ENCODE peak calls at places on chromosomes 7 and 10, in seven cellular contexts. D, M, C, N, R, Q and T are unnamed samples. For H3K4me1, the result is how much of the 10 kb centered on the place peaks cover.

GRCh38 chr10:133456041-133456951 is 2.6 kb downstream of the SCART1 start:
- DNase-seq in M (no peak), R (no peak), C (no peak), D (no peak), Q (no peak), N (no peak), T (no peak)

GRCh38 chr7:107070710-107071109 is 26.2 kb downstream of the PRKAR2B start:
- DNase-seq in Q (no peak), N (no peak), C (no peak), D (no peak), R (no peak), M (no peak), T (no peak)

GRCh38 chr10:100621360-100622205 is 85.8 kb downstream of the HIF1AN start:
- DNase-seq in R (peak), N (peak), D (peak), M (no peak), Q (no peak), C (no peak), T (no peak)

GRCh38 chr10:101050206-101051069 is 11.4 kb upstream of the KAZALD1 start:
- DNase-seq in R (peak), D (peak), C (peak), N (no peak), Q (peak), M (peak), T (no peak)

GRCh38 chr10:43065761-43066160 is 11.1 kb upstream of the RET start:
- DNase-seq in C (no peak), R (no peak), N (no peak), M (no peak), Q (no peak), D (no peak), T (no peak)

GRCh38 chr7:114182837-114183236 is 231.8 kb upstream of the FOXP2 start:
- DNase-seq in D (no peak), M (no peak), Q (peak), R (peak), C (no peak), N (no peak), T (no peak)

GRCh38 chr10:12484945-12485805 is 135.8 kb downstream of the CAMK1D start:
- DNase-seq in C (no peak), N (no peak), D (peak), M (no peak), Q (no peak), R (no peak), T (no peak)

GRCh38 chr10:86357041-86357440 is 9.6 kb downstream of the GRID1 start:
- DNase-seq in Q (no peak), C (peak), D (no peak), M (no peak), N (no peak), R (no peak), T (no peak)

GRCh38 chr10:127877116-127877515 is 15.6 kb downstream of the CLRN3 start:
- DNase-seq in D (no peak), M (no peak), Q (no peak), N (no peak), R (no peak), C (no peak), T (no peak)

GRCh38 chr7:47378728-47379395 is 203.0 kb downstream of the TNS3 start:
- DNase-seq in N (no peak), M (no peak), R (no peak), Q (no peak), D (no peak), C (peak), T (no peak)

GRCh38 chr7:130272456-130273080 is 5.9 kb downstream of the CPA2 start:
- DNase-seq in M (no peak), Q (no peak), N (no peak), R (no peak), D (peak), C (no peak), T (no peak)

GRCh38 chr7:347644-348479 is 57.9 kb downstream of the FOXL3 start:
- DNase-seq in Q (no peak), N (no peak), R (no peak), D (no peak), M (no peak), C (no peak), T (no peak)

GRCh38 chr10:86033581-86033980 is 333.0 kb downstream of the GRID1 start:
- DNase-seq in M (no peak), C (no peak), Q (no peak), R (no peak), D (no peak), N (no peak), T (no peak)

GRCh38 chr7:2104716-2105115 is 128.0 kb downstream of the MAD1L1 start:
- DNase-seq in M (no peak), C (no peak), N (no peak), Q (no peak), D (no peak), R (no peak), T (no peak)

GRCh38 chr10:119859422-119860258 is 13.0 kb downstream of the MCMBP start:
- DNase-seq in M (no peak), C (no peak), Q (peak), D (no peak), N (peak), R (peak), T (no peak)

GRCh38 chr7:39428221-39428620 is 138.0 kb upstream of the YAE1 start:
- DNase-seq in D (no peak), C (no peak), Q (no peak), N (peak), M (no peak), R (peak), T (no peak)

GRCh38 chr7:45203947-45204445 is 46.4 kb downstream of the RAMP3 start:
- DNase-seq in Q (peak), N (peak), R (peak), M (no peak), C (no peak), D (no peak), T (no peak)

GRCh38 chr10:73998623-73999622 is 1.0 kb downstream of the VCL start:
- DNase-seq in R (peak), D (peak), C (peak), M (peak), Q (peak), N (peak), T (no peak)

GRCh38 chr7:3455826-3456444 is 154.9 kb downstream of the SDK1 start:
- DNase-seq in R (peak), N (peak), D (no peak), C (no peak), Q (no peak), M (no peak), T (no peak)

GRCh38 chr7:90692947-90693346 is 96.8 kb downstream of the CDK14 start:
- DNase-seq in D (no peak), R (peak), Q (no peak), M (no peak), N (peak), C (no peak), T (no peak)

GRCh38 chr7:140022582-140023211 is 40.1 kb downstream of the PARP12 start:
- DNase-seq in R (no peak), M (no peak), N (peak), C (no peak), D (no peak), Q (no peak), T (no peak)

DNA sequence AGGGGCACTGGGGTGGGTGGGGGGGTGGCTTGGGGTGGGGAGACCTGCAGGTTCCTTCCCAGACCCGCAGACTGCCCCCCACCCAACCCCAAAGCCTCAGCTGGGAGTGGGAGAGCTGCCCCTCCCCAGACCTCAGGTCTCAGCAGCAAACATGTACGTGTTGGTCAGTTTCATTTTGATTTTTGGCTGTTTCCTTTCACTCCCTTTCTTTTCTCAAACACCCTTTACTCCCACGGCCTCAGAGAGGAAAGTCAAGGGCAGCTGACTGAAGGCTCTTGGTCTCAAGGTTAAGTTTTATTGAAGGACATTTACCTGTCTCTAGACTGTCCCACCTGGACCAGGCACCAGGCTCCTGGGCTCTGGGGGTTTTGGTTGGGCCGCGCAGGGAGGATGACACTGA is 34.1 kb upstream of the HSPB1 start:
- DNase-seq in R (no peak), Q (no peak), C (no peak), N (no peak), M (no peak), D (no peak), T (no peak)
- H3K4me3 ChIP-seq in R (no peak), Q (no peak), C (no peak), N (no peak), M (no peak), D (no peak), T (no peak)

GRCh38 chr10:62083413-62083794 is 181.9 kb downstream of the ARID5B start:
- DNase-seq in M (no peak), C (no peak), D (no peak), N (no peak), R (peak), Q (no peak), T (no peak)
- H3K4me1 ChIP-seq in M (under half), C (half or more), D (under half), N (under half), R (under half), Q (under half), T (under half)

GRCh38 chr10:93752761-93753160 is 5.0 kb upstream of the LGI1 start:
- DNase-seq in M (peak), N (peak), Q (peak), C (no peak), R (peak), D (peak), T (no peak)
- H3K27ac ChIP-seq in M (peak), N (no peak), Q (peak), C (peak), R (no peak), D (peak), T (peak)

DNA sequence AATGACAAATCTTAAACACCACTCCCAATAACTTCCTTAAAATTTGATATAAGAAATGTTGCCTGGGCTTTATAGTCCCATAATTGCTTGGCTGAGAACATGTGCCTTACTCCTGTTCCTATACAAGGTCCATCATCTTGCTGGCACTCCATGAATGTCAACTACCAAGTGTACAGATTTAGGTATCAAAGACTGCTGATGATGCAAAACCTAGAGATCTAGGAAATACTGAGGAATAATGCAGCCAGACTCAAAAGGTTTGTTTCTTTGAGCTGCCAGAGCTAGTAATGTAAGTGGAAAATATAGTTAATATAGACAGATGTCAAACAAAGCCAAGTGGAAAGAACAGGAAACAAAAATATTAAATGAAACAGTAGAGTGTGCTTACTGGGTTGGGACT is 121.1 kb downstream of the DYNC1I1 start:
- DNase-seq in Q (no peak), M (no peak), R (no peak), D (no peak), N (no peak), C (no peak), T (no peak)
- H3K4me3 ChIP-seq in Q (no peak), M (no peak), R (no peak), D (no peak), N (no peak), C (no peak), T (no peak)